ENCODE peak calls at places on chromosomes 5 and 9, in five cellular contexts. V, I, E, L and D are unnamed samples.

GRCh38 chr5:179263391-179264052 is 81.7 kb downstream of the ADAMTS2 start:
- DNase-seq in V (peak), I (peak), E (no peak), L (no peak), D (no peak)

GRCh38 chr9:28234133-28234898 is 661.0 kb upstream of the C9orf72 start:
- DNase-seq in V (no peak), I (no peak), E (no peak), L (no peak), D (no peak)

GRCh38 chr9:127521919-127522304 is 70.6 kb downstream of the LRSAM1 start:
- DNase-seq in V (no peak), I (peak), E (no peak), L (peak), D (peak)

GRCh38 chr9:132214027-132214622 is 52.3 kb downstream of the NTNG2 start:
- DNase-seq in V (peak), I (peak), E (peak), L (peak), D (peak)

GRCh38 chr9:92706218-92706940 is 36.4 kb upstream of the IPPK start:
- DNase-seq in V (no peak), I (no peak), E (peak), L (no peak), D (no peak)

GRCh38 chr9:134331186-134332025 is 5.2 kb downstream of the RXRA start:
- DNase-seq in V (peak), I (no peak), E (no peak), L (peak), D (no peak)

GRCh38 chr5:20572560-20572959 is 584.6 kb upstream of the CDH18 start:
- DNase-seq in V (no peak), I (no peak), E (peak), L (no peak), D (no peak)

GRCh38 chr9:126667190-126668055 is 53.7 kb downstream of the LMX1B start:
- DNase-seq in V (no peak), I (no peak), E (no peak), L (no peak), D (no peak)

GRCh38 chr5:157481255-157481654 is 21.2 kb downstream of the NIPAL4 start:
- DNase-seq in V (no peak), I (no peak), E (no peak), L (no peak), D (no peak)

GRCh38 chr5:73447234-73448071 is 1.1 kb downstream of the FOXD1 start:
- DNase-seq in V (peak), I (no peak), E (peak), L (no peak), D (peak)

GRCh38 chr9:135480071-135480941 is 724 bp downstream of the PPP1R26 start:
- DNase-seq in V (peak), I (peak), E (peak), L (no peak), D (peak)

GRCh38 chr9:4855861-4856260 is 63.1 kb downstream of the RCL1 start:
- DNase-seq in V (peak), I (no peak), E (no peak), L (no peak), D (no peak)

GRCh38 chr5:112684737-112685136 is 52.9 kb upstream of the APC start:
- DNase-seq in V (no peak), I (no peak), E (no peak), L (peak), D (no peak)

GRCh38 chr9:70478963-70479641 is 64.6 kb upstream of the KLF9 start:
- DNase-seq in V (peak), I (no peak), E (no peak), L (no peak), D (no peak)

GRCh38 chr5:53219610-53220009 is 110.1 kb upstream of the MOCS2 start:
- DNase-seq in V (no peak), I (no peak), E (no peak), L (no peak), D (no peak)

GRCh38 chr9:11356101-11356500 is 743.3 kb upstream of the PTPRD start:
- DNase-seq in V (no peak), I (no peak), E (no peak), L (no peak), D (no peak)

GRCh38 chr5:19977069-19977468 is 10.9 kb downstream of the CDH18 start:
- DNase-seq in V (no peak), I (no peak), E (no peak), L (no peak), D (no peak)

GRCh38 chr9:129415954-129416651 is 204.8 kb downstream of the C9orf50 start:
- DNase-seq in V (no peak), I (no peak), E (no peak), L (no peak), D (peak)

GRCh38 chr5:315488-316209 is 5.9 kb upstream of the AHRR start:
- DNase-seq in V (no peak), I (no peak), E (no peak), L (no peak), D (no peak)

GRCh38 chr9:31471041-31471440 is 913.4 kb upstream of the ACO1 start:
- DNase-seq in V (no peak), I (no peak), E (no peak), L (no peak), D (no peak)

GRCh38 chr9:68851657-68852056 is 146.6 kb downstream of the PIP5K1B start:
- DNase-seq in V (no peak), I (no peak), E (no peak), L (no peak), D (no peak)

GRCh38 chr9:68597362-68597997 is 56.8 kb upstream of the TMEM252 start:
- DNase-seq in V (no peak), I (no peak), E (no peak), L (no peak), D (no peak)

DNA sequence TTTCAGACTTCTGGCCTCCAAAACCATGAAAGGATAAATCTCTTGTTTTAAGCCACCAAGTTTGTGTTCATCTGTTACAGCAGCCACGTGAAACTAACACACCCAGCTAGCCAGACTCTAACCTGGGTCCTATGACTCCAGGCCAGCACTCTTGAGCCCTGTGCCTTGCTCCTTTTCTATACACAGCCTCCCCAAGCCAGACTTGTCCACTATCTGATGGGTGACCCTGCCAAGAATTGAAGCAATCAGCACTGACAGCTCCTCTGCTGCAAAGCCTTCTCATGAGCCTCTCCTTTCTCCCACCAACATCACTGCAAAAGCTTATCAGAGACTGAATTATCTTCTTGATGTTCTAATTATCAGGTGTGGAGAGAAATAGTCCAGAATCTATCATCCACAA is 41.4 kb downstream of the SIL1 start:
- DNase-seq in V (no peak), I (no peak), E (no peak), L (no peak), D (no peak)
- TF ChIP-seq CTCF in V (no peak), I (no peak), E (no peak), L (no peak), D (no peak)

GRCh38 chr5:38532165-38532669 is 24.2 kb downstream of the LIFR start:
- DNase-seq in V (peak), I (no peak), E (peak), L (no peak), D (no peak)
- TF ChIP-seq CTCF in V (no peak), I (no peak), E (no peak), L (no peak), D (no peak)

DNA sequence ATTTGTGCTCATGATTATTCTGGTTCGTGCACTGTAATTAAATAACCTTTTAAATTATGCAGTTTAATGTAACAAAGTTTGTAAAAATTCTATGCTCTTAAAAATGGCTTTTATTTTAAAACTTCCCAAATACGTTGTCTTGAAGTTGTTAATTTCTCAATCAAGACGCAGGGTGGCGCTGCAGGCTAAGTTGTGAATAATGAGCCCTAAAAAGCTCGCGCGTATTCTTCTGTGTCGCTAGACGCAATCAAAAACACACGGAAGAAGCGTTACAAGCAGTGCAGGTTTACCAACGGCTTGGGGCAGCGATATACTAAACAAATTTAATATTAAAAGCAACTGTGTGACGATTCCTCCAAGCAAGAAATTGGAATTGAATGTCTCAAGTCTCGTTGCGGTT is at the start of gene PCDHB4:
- DNase-seq in V (peak), I (no peak), E (peak), L (no peak), D (no peak)
- TF ChIP-seq CTCF in V (peak), I (peak), E (peak), L (peak), D (no peak)

GRCh38 chr5:2754621-2755370 is 3.3 kb upstream of the IRX2 start:
- DNase-seq in V (no peak), I (no peak), E (peak), L (no peak), D (peak)
- TF ChIP-seq CTCF in V (no peak), I (peak), E (peak), L (no peak), D (peak)

GRCh38 chr9:76729116-76729515 is 35.1 kb upstream of the PCA3 start:
- DNase-seq in V (no peak), I (no peak), E (no peak), L (no peak), D (no peak)

GRCh38 chr9:76729980-76730737 is 34.1 kb upstream of the PCA3 start:
- DNase-seq in V (no peak), I (no peak), E (no peak), L (no peak), D (no peak)

GRCh38 chr9:76732341-76732958 is 31.8 kb upstream of the PCA3 start:
- DNase-seq in V (no peak), I (no peak), E (no peak), L (no peak), D (no peak)

GRCh38 chr9:76733096-76733495 is 31.1 kb upstream of the PCA3 start:
- DNase-seq in V (no peak), I (no peak), E (no peak), L (no peak), D (no peak)

GRCh38 chr9:76730795-76731194 is 33.4 kb upstream of the PCA3 start:
- DNase-seq in V (no peak), I (no peak), E (no peak), L (no peak), D (no peak)
- TF ChIP-seq CTCF in V (no peak), I (no peak), E (no peak), L (no peak), D (no peak)

GRCh38 chr5:155402927-155403645 is 389.5 kb downstream of the KIF4B start:
- DNase-seq in V (no peak), I (no peak), E (no peak), L (no peak), D (no peak)
- TF ChIP-seq CTCF in V (no peak), I (no peak), E (no peak), L (no peak), D (no peak)

DNA sequence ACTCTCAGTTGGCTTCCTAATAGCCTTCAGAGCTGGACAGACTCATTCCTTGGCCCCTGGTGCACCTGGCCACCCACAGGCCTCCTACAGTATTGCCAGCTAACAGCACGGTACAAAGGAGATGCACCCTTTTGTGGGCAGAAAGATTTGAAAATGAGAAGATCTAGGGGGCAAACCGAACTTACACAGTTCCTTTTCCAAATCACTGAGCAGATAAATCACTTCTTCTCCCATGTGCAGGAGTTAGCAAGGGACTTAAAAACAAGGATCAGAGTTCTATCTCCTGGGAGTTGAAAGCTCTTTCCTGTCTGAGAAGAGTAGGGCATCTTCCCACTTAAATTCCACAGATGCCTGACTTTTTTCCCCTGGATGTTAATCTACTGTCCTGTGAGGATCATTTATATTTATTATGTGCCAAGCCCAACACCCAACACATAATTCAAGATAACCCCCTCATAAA is 207.4 kb upstream of the DAPK1 start:
- DNase-seq in V (no peak), I (no peak), E (peak), L (no peak), D (peak)
- TF ChIP-seq CTCF in V (peak), I (no peak), E (peak), L (no peak), D (peak)

GRCh38 chr5:135478938-135479337 is 26.8 kb upstream of the TIFAB start:
- DNase-seq in V (no peak), I (no peak), E (peak), L (no peak), D (no peak)
- TF ChIP-seq CTCF in V (no peak), I (no peak), E (peak), L (no peak), D (no peak)

DNA sequence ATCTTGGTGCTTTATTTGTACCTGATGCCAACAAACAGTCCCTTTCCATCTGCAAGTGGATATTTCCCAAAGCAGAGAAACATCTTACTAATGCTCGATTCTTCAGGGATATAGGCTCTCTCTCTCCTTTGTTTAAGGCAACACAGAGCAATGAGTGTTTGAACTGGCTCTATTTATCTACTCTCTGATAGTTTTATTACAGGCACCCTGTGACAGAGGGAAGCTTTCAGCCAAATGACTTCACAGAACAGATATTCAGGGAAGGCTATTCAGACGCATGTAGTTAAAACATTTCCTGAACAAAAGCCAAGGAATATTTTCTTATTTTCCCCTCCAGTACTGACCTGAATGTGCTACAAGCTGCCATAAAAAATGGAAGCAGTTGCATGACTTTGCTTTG is 141.8 kb downstream of the YIPF5 start:
- DNase-seq in V (no peak), I (no peak), E (no peak), L (no peak), D (no peak)
- TF ChIP-seq CTCF in V (no peak), I (no peak), E (no peak), L (no peak), D (no peak)

GRCh38 chr5:3590967-3591900 is 4.4 kb upstream of the IRX1 start:
- DNase-seq in V (no peak), I (no peak), E (peak), L (no peak), D (peak)
- TF ChIP-seq CTCF in V (no peak), I (no peak), E (peak), L (no peak), D (peak)